ENCODE peak calls at places on chromosomes 4 and X, in four cellular contexts. G, C, A and I are unnamed samples.

GRCh38 chrX:140501940-140502468 is 2.9 kb downstream of the SOX3 start:
- DNase-seq in G (no peak), C (no peak), A (no peak), I (no peak)

GRCh38 chrX:152725409-152725808 is 8.1 kb downstream of the CSAG1 start:
- DNase-seq in G (no peak), C (no peak), A (no peak), I (no peak)

GRCh38 chr4:58093352-58093751 is 983.2 kb upstream of the IGFBP7 start:
- DNase-seq in G (no peak), C (no peak), A (no peak), I (no peak)

GRCh38 chr4:70660106-70660505 is 6.2 kb downstream of the JCHAIN start:
- DNase-seq in G (no peak), C (no peak), A (no peak), I (no peak)

GRCh38 chr4:7531640-7531994 is 96.9 kb upstream of the PSAPL1 start:
- DNase-seq in G (no peak), C (no peak), A (no peak), I (no peak)

GRCh38 chr4:177558995-177559394 is 116.8 kb upstream of the AGA start:
- DNase-seq in G (no peak), C (no peak), A (no peak), I (no peak)

GRCh38 chr4:3800351-3800750 is 34.2 kb downstream of the ADRA2C start:
- DNase-seq in G (no peak), C (no peak), A (peak; percentile 28), I (no peak)

GRCh38 chr4:131091896-131092295 is 1995.9 kb downstream of the C4orf33 start:
- DNase-seq in G (peak; percentile 21), C (peak; percentile 21), A (no peak), I (no peak)

GRCh38 chr4:82371398-82371972 is 2.3 kb downstream of the HNRNPD start:
- DNase-seq in G (peak; percentile 12), C (peak; percentile 49), A (no peak), I (no peak)

GRCh38 chr4:128847074-128847724 is 37.7 kb downstream of the JADE1 start:
- DNase-seq in G (no peak), C (peak; percentile 24), A (no peak), I (no peak)
- H3K36me3 ChIP-seq in G (peaks cover 2% of the 10 kb centered on the region), C (peaks cover 78% of the 10 kb centered on the region), A (peaks cover 4% of the 10 kb centered on the region), I (peaks cover 45% of the 10 kb centered on the region)

DNA sequence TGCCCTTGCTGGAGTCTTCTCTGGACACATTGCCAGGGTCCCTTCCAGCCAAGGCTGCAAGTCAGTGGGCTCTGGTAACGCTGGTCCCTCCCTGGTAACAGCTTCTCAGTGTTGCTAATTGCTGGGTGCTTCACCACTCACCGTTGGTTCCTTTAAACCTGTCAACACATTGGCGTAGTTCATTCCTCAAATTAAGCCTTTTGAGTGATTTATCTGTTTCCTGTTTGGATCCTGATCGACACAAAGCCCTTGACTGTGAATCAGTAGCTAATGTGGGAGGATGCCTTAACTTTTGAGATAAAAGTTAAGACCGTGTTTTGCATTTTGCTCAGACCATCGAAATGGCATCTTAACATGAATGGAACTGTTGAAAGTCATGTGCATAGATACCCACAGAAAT is 125.9 kb downstream of the AMELX start:
- DNase-seq in G (no peak), C (no peak), A (no peak), I (no peak)
- H3K27me3 ChIP-seq in G (no peaks in the 10 kb centered on the region), C (no peaks in the 10 kb centered on the region), A (no peaks in the 10 kb centered on the region), I (no peaks in the 10 kb centered on the region)

GRCh38 chr4:24642941-24643628 is 58.7 kb upstream of the DHX15 start:
- DNase-seq in G (no peak), C (peak; percentile 56), A (no peak), I (peak; percentile 16)
- H3K4me3 ChIP-seq in G (no peak overlapping the region), C (no peak overlapping the region), A (no peak overlapping the region), I (no peak overlapping the region)

GRCh38 chr4:156764846-156765245 is 206.8 kb downstream of the PDGFC start:
- DNase-seq in G (no peak), C (no peak), A (no peak), I (no peak)

GRCh38 chr4:156765277-156765676 is 206.3 kb downstream of the PDGFC start:
- DNase-seq in G (no peak), C (no peak), A (no peak), I (no peak)

GRCh38 chr4:156762851-156763250 is 208.7 kb downstream of the PDGFC start:
- DNase-seq in G (no peak), C (no peak), A (no peak), I (no peak)

GRCh38 chr4:156764145-156764544 is 207.5 kb downstream of the PDGFC start:
- DNase-seq in G (peak; percentile 23), C (peak; percentile 49), A (no peak), I (no peak)

GRCh38 chr4:156763511-156763910 is 208.1 kb downstream of the PDGFC start:
- DNase-seq in G (no peak), C (no peak), A (no peak), I (no peak)
- H3K36me3 ChIP-seq in G (peaks cover 7% of the 10 kb centered on the region), C (peaks cover 35% of the 10 kb centered on the region), A (no peaks in the 10 kb centered on the region), I (peaks cover 46% of the 10 kb centered on the region)

DNA sequence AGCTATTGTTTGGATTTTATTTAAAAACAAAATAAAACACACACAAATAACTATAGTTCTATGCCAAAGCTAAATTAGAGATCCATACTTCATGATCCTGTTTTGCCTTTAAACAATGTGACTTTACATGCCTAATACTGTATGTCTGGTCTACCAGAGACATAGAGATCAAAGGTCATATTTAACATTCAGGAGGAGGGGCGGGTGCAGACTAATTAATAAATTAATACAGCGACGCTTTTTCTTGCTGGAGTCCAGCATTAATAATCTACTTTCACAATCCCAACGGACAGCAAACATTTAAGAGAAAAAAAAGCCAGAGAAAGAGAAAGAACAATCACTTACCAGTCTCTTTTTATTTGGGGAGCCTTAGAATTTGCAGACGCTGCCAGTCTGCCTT is 533 bp downstream of the CXXC4 start:
- DNase-seq in G (no peak), C (peak; percentile 5), A (no peak), I (no peak)
- H3K27me3 ChIP-seq in G (peaks cover 20% of the 10 kb centered on the region), C (peaks cover 44% of the 10 kb centered on the region), A (no peaks in the 10 kb centered on the region), I (peaks cover 9% of the 10 kb centered on the region)

GRCh38 chrX:153844509-153845082 is 14.3 kb upstream of the PDZD4 start:
- DNase-seq in G (no peak), C (no peak), A (no peak), I (no peak)

GRCh38 chrX:153848325-153848724 is 18.0 kb upstream of the PDZD4 start:
- DNase-seq in G (no peak), C (no peak), A (no peak), I (no peak)

GRCh38 chrX:153845842-153846241 is 15.5 kb upstream of the PDZD4 start:
- DNase-seq in G (peak; percentile 14), C (no peak), A (no peak), I (no peak)

DNA sequence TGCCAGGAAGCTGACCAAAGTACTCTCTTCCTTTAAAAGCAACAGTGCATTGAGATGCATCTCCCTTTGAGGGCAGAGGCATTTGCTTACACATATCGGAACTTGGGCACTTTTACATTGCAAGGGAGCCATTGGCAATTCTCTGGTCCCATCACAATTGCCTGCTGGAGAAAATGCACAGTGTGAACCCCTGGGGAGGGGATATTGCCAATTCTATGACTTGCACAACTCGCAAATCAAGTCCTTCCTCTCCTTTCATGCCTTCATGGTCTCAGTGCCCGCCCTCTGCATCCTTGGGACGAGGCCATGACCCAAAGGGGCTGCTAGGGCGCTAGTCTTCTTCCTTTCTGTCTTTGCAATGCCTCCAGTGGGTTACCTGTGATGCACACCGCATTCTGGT is 14.9 kb upstream of the PDZD4 start:
- DNase-seq in G (no peak), C (no peak), A (no peak), I (no peak)
- H3K4me3 ChIP-seq in G (no peak overlapping the region), C (no peak overlapping the region), A (no peak overlapping the region), I (no peak overlapping the region)

DNA sequence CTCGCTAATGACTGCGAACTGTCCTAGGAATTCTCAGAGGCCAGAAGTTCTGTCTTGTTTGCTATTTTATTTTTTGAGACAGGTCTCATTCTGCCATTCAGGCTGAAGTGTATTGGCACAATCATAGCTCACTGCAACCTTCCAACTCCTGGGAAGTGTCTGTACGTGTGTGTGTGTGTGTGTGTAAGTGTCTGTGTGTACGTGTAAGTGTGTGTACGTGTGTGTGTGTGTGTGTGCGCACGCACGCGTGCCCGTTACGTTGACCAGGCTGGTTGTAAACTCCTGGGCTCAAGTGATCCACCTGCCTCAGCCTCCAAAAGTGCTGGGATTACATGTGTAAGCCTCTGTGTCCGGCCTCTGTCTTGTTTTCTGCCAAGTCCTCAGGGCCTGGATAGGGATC is 10.4 kb upstream of the CDK16 start:
- DNase-seq in G (no peak), C (no peak), A (peak; percentile 38), I (no peak)
- H3K36me3 ChIP-seq in G (peaks cover 60% of the 10 kb centered on the region), C (peaks cover 19% of the 10 kb centered on the region), A (peaks cover 2% of the 10 kb centered on the region), I (peaks cover 39% of the 10 kb centered on the region)

DNA sequence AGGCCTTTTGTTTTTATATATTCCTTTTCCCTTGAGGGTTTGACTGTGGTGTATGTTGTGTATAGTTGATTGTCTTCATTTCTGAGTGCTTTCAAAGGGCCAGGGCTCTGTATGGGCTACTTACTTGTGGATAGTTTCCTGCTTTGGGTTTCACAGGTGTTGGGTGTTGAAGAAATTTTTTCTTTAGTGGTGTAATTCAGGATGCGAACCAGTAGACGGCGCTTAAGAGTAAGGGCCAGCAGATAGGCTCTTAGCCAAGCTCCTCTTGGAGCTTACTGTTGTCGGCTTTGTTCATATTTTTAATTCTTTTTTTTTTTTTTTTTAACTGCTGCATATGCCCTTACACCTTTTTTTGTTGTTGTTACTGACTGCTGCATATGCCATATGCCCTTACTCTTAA is 276.3 kb upstream of the GALNT7 start:
- DNase-seq in G (peak; percentile 25), C (peak; percentile 25), A (no peak), I (no peak)
- H3K27me3 ChIP-seq in G (no peaks in the 10 kb centered on the region), C (peaks cover 8% of the 10 kb centered on the region), A (no peaks in the 10 kb centered on the region), I (no peaks in the 10 kb centered on the region)